ENCODE peak calls at places on chromosomes 12 and 14, in four cellular contexts. E, D, S and K are unnamed samples.

GRCh38 chr12:124149287-124149686 is 145.6 kb upstream of the RFLNA start:
- DNase-seq in E (no peak), D (no peak), S (no peak), K (no peak)

GRCh38 chr14:76304536-76305473 is 71.1 kb upstream of the ESRRB start:
- DNase-seq in E (no peak), D (no peak), S (no peak), K (no peak)

GRCh38 chr12:38465020-38465419 is 148.4 kb downstream of the ALG10B start:
- DNase-seq in E (no peak), D (no peak), S (no peak), K (no peak)

GRCh38 chr14:24167527-24168114 is 4.3 kb upstream of the REC8 start:
- DNase-seq in E (no peak), D (no peak), S (no peak), K (no peak)

GRCh38 chr12:32603858-32604257 is 75.2 kb upstream of the DNM1L start:
- DNase-seq in E (no peak), D (no peak), S (peak; percentile 75), K (no peak)

GRCh38 chr14:93426750-93427149 is 4.0 kb upstream of the UNC79 start:
- DNase-seq in E (no peak), D (no peak), S (no peak), K (no peak)

GRCh38 chr12:101671157-101671791 is 26.2 kb upstream of the CHPT1 start:
- DNase-seq in E (no peak), D (peak; percentile 25), S (no peak), K (no peak)

GRCh38 chr14:103151270-103151933 is 28.1 kb downstream of the TNFAIP2 start:
- DNase-seq in E (peak; percentile 35), D (no peak), S (no peak), K (no peak)

GRCh38 chr12:130686511-130686981 is 29.6 kb downstream of the RIMBP2 start:
- DNase-seq in E (no peak), D (no peak), S (no peak), K (no peak)

GRCh38 chr12:115259968-115260806 is 576.2 kb upstream of the TBX3 start:
- DNase-seq in E (no peak), D (no peak), S (no peak), K (no peak)

GRCh38 chr12:549476-550082 is 89.8 kb downstream of the B4GALNT3 start:
- DNase-seq in E (no peak), D (no peak), S (no peak), K (no peak)

GRCh38 chr12:89603678-89604077 is 77.8 kb upstream of the POC1B start:
- DNase-seq in E (no peak), D (no peak), S (no peak), K (no peak)

DNA sequence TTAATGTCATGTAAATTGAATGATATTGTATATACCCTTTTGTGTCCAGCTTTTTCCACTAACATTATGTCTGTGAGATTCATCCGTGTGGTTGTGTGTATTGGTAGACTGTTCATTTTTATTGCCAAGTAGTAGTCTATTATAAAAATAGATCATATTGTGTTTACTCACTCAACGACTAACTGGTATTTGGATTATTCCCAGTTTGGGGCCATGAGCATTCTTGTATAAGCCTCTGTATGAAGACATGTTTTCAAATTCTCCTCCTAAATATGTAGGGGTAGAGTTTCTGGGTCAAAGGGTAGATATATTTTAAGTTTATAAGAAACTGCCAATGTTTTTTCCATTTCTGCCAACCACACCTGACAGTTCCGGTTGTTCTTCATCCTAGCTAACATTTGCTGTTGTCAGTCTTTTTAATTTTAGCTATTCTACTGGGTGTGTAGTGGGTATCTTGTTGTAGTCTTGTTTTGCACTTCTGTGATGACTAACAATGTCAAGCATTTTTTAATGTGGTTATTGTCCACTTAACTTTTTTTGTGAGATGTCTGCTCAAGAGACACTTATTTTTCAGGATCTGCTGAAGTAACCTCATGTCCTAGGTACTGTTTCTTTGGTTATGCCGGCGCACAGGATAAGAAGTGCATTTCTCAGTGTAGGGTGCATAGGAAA is 93.2 kb downstream of the DACT1 start:
- DNase-seq in E (no peak), D (no peak), S (no peak), K (no peak)
- TF ChIP-seq CTCF in E (no peak), D (no peak), S (no peak), K (no peak)

GRCh38 chr14:68683326-68683725 is 109.5 kb downstream of the ZFP36L1 start:
- DNase-seq in E (no peak), D (no peak), S (peak; percentile 76), K (peak; percentile 65)
- TF ChIP-seq CTCF in E (no peak), D (no peak), S (no peak), K (no peak)

DNA sequence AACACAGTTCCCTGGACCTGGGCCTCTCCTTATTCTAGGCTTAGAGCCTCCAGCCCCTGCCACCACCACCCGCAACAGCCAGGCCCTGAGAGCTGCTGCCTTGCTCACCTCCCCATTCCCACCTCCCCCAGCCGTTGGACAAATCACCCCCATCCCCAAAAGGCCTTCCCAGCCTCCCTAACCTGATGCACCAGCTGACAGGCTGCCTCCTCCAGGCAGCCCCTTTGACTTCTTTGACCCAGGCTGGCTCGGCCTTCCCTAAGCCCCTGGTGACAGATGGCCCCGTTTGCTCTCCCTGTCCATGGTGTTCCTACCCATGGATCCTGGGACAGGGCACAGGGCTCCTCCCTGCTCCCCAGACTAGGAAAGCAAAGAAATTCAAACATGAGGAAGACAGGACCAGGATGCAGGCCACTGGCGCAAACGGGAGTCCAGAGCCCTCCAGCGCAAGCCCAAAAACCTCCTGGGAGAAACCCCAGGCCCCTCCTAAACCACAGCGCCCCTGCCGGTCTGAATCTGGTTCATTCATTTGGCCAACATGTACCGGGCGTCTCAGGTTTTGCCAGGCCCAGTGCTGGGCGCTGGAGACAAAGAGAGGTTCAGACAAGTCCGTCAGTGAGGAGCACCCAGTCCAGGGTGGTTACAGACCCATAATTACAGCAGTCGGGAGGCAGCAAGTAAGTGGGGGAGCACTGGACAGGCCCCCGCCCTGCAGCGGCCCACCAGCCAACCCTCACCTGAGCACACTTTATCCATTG is 2.4 kb downstream of the AKT1 start:
- DNase-seq in E (no peak), D (no peak), S (no peak), K (no peak)
- TF ChIP-seq CTCF in E (no peak), D (no peak), S (no peak), K (no peak)

DNA sequence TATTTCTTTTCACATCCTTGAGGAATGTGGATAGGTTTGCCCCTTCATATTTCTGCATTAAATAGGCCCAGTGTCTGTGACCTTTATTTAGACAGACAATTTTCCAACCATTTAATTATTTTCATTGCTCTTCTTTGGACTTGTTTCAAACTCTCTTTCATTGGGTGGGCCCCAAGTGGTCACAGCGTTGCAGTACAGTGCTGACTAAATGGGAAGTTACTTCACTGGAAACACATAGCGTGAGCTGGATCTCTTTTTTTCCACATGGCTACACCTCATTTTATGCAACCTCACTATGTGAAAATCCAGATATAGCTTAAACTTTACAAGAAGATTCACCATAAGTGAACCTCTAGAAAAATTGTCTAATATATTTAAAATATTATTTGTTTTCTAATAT is 438.9 kb downstream of the ADAMTS20 start:
- DNase-seq in E (no peak), D (no peak), S (peak; percentile 68), K (no peak)
- TF ChIP-seq CTCF in E (no peak), D (no peak), S (peak; percentile 23), K (no peak)

DNA sequence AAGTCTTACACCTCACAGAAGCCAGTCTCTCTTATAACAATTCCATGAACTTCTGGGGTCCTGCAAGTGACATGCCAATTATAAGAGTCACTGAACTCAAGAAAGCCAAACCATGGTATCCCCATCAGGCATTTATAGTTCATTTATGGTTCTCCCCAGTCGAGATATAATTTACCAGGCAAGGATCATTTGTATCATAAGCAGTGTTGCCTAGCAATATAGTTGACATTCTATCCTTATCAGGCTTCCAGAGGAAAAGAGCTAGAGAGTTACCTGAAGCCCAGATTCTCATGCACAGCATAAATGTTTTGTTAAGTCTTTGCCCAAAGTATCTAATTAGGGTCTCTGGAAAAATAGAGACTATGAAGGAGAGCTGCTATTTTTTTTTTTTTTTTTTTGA is 8.1 kb downstream of the JKAMP start:
- DNase-seq in E (no peak), D (no peak), S (no peak), K (no peak)
- TF ChIP-seq CTCF in E (no peak), D (no peak), S (no peak), K (no peak)